ENCODE peak calls at places on chromosomes 2 and 18, in eight cellular contexts. U is GM12891, X is HCT116, R is thyroid gland, D is IMR-90, J is NB4, F is body of pancreas, P is adrenal gland. V is an unnamed sample.

GRCh38 chr2:88230912-88231311 is 60.8 kb downstream of the THNSL2 start:
- DNase-seq in U (no peak), X (no peak), R (no peak), D (no peak), J (peak; percentile 53), F (peak; percentile 14), P (peak; percentile 3), V (no peak)

GRCh38 chr2:74093426-74093825 is 54.3 kb downstream of the BOLA3 start:
- DNase-seq in U (no peak), X (no peak), R (no peak), D (no peak), J (no peak), F (no peak), P (no peak), V (no peak)

GRCh38 chr2:230268606-230269222 is 43.2 kb downstream of the SP140 start:
- DNase-seq in U (no peak), X (no peak), R (no peak), D (peak; percentile 1), J (no peak), F (no peak), P (no peak), V (no peak)

GRCh38 chr2:212723226-212723625 is 184.6 kb upstream of the ERBB4 start:
- DNase-seq in U (no peak), X (no peak), R (no peak), D (peak; percentile 62), J (no peak), F (no peak), P (no peak), V (peak; percentile 8)

GRCh38 chr2:158970522-158970855 is 2.0 kb downstream of the TANC1 start:
- DNase-seq in U (no peak), X (no peak), R (no peak), D (no peak), J (no peak), F (no peak), P (no peak), V (no peak)

GRCh38 chr2:177464549-177464948 is 72.0 kb downstream of the AGPS start:
- DNase-seq in U (no peak), X (no peak), R (no peak), D (peak; percentile 70), J (no peak), F (no peak), P (no peak), V (no peak)

GRCh38 chr2:62467475-62468321 is 38.3 kb downstream of the TMEM17 start:
- DNase-seq in U (no peak), X (no peak), R (peak; percentile 66), D (no peak), J (peak; percentile 21), F (no peak), P (no peak), V (no peak)

GRCh38 chr2:96962567-96963203 is 23.7 kb downstream of the FAM178B start:
- DNase-seq in U (no peak), X (no peak), R (no peak), D (no peak), J (no peak), F (no peak), P (no peak), V (no peak)

GRCh38 chr2:71500426-71501079 is 47.2 kb downstream of the DYSF start:
- DNase-seq in U (no peak), X (no peak), R (no peak), D (no peak), J (peak; percentile 43), F (no peak), P (peak; percentile 44), V (no peak)

GRCh38 chr2:72998234-72998651 is 73.3 kb downstream of the SFXN5 start:
- DNase-seq in U (no peak), X (no peak), R (no peak), D (no peak), J (no peak), F (no peak), P (no peak), V (no peak)

GRCh38 chr2:43515807-43516497 is 79.9 kb downstream of the THADA start:
- DNase-seq in U (no peak), X (no peak), R (no peak), D (no peak), J (no peak), F (no peak), P (no peak), V (no peak)

GRCh38 chr2:190318931-190319556 is 582 bp downstream of the HIBCH start:
- DNase-seq in U (peak; percentile 2), X (no peak), R (peak; percentile 42), D (peak; percentile 12), J (no peak), F (no peak), P (peak; percentile 10), V (no peak)

GRCh38 chr2:190315273-190315672 is 4.4 kb downstream of the HIBCH start:
- DNase-seq in U (no peak), X (no peak), R (no peak), D (no peak), J (no peak), F (no peak), P (no peak), V (no peak)

GRCh38 chr2:190320696-190321095 is 1.1 kb upstream of the HIBCH start:
- DNase-seq in U (no peak), X (no peak), R (no peak), D (no peak), J (no peak), F (no peak), P (no peak), V (no peak)

GRCh38 chr2:190318514-190318913 is 1.1 kb downstream of the HIBCH start:
- DNase-seq in U (no peak), X (no peak), R (no peak), D (no peak), J (no peak), F (no peak), P (no peak), V (no peak)

DNA sequence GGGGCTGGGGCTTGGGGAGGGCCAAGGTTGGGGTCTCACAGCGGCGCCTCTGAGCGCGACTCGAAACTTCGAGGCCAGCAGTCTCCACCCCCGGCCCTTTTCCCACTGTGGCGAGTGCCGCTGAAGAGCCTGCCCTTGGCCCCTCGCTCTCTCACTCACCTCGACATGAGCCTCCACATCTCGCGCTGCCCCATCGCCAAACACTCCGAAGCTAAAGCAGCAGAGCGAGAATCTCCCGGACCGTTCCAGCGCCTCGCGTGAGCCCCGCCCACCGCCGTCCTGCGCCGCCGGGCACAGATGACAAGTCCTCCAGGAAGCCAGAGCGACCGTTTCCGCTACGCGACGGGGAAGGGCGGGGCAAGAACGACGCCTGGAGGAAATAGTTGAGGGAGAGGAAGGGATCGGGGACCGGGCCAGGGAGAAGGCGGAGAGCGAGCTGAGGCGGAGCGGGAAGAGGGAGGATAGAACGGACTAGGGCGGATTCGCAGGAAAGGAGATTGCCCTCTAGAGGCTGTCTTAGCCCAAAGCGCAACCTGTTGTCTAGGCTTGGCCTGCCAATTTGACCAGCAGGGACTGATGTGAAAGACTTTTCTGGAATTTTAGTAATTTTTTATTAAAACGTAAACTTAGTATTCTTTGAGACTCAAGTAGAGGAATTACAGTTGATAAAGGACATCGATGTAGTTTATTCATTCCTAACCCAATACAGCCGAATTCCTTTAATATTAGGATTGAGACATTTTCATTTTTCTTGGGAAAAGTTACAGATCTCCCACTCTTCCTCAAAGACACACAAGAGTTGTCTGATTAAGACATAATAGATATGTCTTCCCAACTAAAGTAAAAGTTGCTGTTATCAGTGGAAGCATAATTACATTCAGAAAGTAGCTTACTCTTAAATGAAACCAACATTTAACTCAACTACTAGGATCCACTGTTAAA is at the start of gene HIBCH:
- DNase-seq in U (peak; percentile 53), X (peak; percentile 99), R (peak; percentile 100), D (peak; percentile 98), J (peak; percentile 99), F (peak; percentile 99), P (peak; percentile 98), V (peak; percentile 82)
- TF ChIP-seq POLR2A in U (peak; percentile 82), X (peak; percentile 44), R (no peak), D (no peak), J (peak; percentile 60), F (peak; percentile 90), P (peak; percentile 92), V (peak; percentile 80)

DNA sequence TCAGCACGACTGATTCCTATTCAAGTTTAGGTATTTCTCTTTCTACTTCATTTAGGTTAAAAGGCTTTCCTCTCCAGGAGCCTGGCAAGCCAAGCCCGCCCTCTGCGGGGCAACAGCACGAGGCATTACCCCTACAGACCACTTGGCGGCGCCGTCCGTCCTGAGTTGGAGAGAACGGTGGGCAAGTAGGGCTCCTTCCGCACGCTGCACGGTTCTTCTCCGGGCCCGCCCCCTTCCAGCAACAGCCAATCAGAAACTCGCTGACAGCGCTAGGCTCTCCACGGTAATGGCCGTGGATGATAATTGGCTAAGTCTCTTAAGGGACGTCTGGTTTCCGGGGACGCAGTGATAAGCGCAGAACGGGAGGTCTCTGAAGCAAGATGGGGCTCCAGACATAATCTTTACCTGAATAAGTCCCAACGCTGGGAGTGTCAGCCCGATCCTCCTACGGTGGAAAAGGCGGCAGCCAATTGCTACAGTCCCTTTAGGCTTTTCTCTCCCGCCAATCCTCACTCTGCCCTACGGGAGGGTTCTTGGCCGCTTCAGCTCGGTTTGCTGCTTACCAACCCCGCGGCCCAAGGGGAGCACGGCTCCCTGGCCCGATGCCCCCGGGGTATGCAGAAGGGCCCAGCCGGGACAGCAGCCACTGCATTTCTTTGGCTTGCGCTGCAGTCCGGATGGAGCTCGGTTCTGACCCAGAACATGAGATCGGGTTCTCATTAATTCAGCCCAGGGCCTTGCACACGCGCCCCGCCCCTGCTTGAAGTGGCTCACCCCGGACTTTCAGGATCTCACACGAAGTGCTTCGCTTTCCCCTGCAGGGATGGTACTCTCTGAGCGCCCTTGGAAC is 206.9 kb upstream of the PKDCC start:
- DNase-seq in U (peak; percentile 74), X (peak; percentile 95), R (peak; percentile 97), D (peak; percentile 97), J (peak; percentile 85), F (peak; percentile 98), P (peak; percentile 97), V (peak; percentile 78)
- TF ChIP-seq POLR2A in U (peak; percentile 81), X (peak; percentile 64), R (no peak), D (peak; percentile 54), J (no peak), F (peak; percentile 88), P (peak; percentile 88), V (peak; percentile 22)

GRCh38 chr18:78595453-78595852 is 384.2 kb upstream of the SALL3 start:
- DNase-seq in U (no peak), X (no peak), R (no peak), D (no peak), J (no peak), F (no peak), P (no peak), V (no peak)
- TF ChIP-seq POLR2A in U (no peak), X (no peak), R (no peak), D (no peak), J (no peak), F (no peak), P (no peak), V (no peak)

GRCh38 chr2:215839309-215839708 is 174.0 kb downstream of the MREG start:
- DNase-seq in U (no peak), X (no peak), R (no peak), D (no peak), J (no peak), F (no peak), P (no peak), V (no peak)
- TF ChIP-seq POLR2A in U (no peak), X (no peak), R (no peak), D (no peak), J (no peak), F (no peak), P (no peak), V (no peak)

V was measured in H54.